ENCODE peak calls at places on chromosomes 1 and 21, in six cellular contexts. J, M, Y, R, H and O are unnamed samples.

GRCh38 chr1:174968750-174969244 is 30.9 kb upstream of the CACYBP start:
- DNase-seq in J (no peak), M (no peak), Y (peak), R (peak), H (no peak), O (peak)

GRCh38 chr1:8879348-8880067 is 1.0 kb upstream of the ENO1 start:
- DNase-seq in J (no peak), M (no peak), Y (peak), R (peak), H (no peak), O (no peak)

GRCh38 chr1:183090386-183091006 is 67.3 kb downstream of the LAMC1 start:
- DNase-seq in J (peak), M (no peak), Y (no peak), R (no peak), H (no peak), O (no peak)

GRCh38 chr1:214280386-214281029 is 451 bp upstream of the SMYD2 start:
- DNase-seq in J (peak), M (peak), Y (peak), R (peak), H (peak), O (no peak)

GRCh38 chr1:23657659-23658275 is 33.8 kb upstream of the RPL11 start:
- DNase-seq in J (peak), M (peak), Y (peak), R (peak), H (peak), O (peak)

GRCh38 chr1:63721531-63722189 is 52.2 kb upstream of the ROR1 start:
- DNase-seq in J (no peak), M (peak), Y (peak), R (no peak), H (no peak), O (no peak)

GRCh38 chr21:26138615-26139257 is 31.8 kb downstream of the APP start:
- DNase-seq in J (peak), M (no peak), Y (no peak), R (no peak), H (no peak), O (no peak)

GRCh38 chr1:234558186-234558836 is 51.7 kb downstream of the IRF2BP2 start:
- DNase-seq in J (no peak), M (no peak), Y (peak), R (no peak), H (no peak), O (no peak)

GRCh38 chr1:65423884-65424655 is 3.6 kb downstream of the LEPR start:
- DNase-seq in J (no peak), M (no peak), Y (peak), R (peak), H (no peak), O (peak)

GRCh38 chr1:224579526-224579925 is 36.6 kb upstream of the CNIH3 start:
- DNase-seq in J (no peak), M (no peak), Y (peak), R (peak), H (no peak), O (no peak)

GRCh38 chr1:31785947-31786290 is 21.8 kb upstream of the ADGRB2 start:
- DNase-seq in J (no peak), M (no peak), Y (no peak), R (no peak), H (no peak), O (no peak)

GRCh38 chr1:230072296-230072695 is 5.3 kb downstream of the GALNT2 start:
- DNase-seq in J (no peak), M (peak), Y (no peak), R (no peak), H (no peak), O (no peak)

GRCh38 chr21:25759573-25759972 is 24.8 kb downstream of the GABPA start:
- DNase-seq in J (no peak), M (no peak), Y (peak), R (no peak), H (no peak), O (no peak)

GRCh38 chr1:21927531-21928237 is 9.4 kb downstream of the HSPG2 start:
- DNase-seq in J (peak), M (peak), Y (no peak), R (no peak), H (no peak), O (no peak)

GRCh38 chr1:48917901-48918603 is 141.4 kb upstream of the BEND5 start:
- DNase-seq in J (no peak), M (no peak), Y (no peak), R (no peak), H (no peak), O (no peak)

GRCh38 chr1:168743001-168743400 is 14.0 kb upstream of the DPT start:
- DNase-seq in J (no peak), M (no peak), Y (no peak), R (no peak), H (no peak), O (no peak)

GRCh38 chr1:43605761-43606160 is 44.2 kb upstream of the KDM4A start:
- DNase-seq in J (no peak), M (no peak), Y (peak), R (no peak), H (no peak), O (no peak)

GRCh38 chr1:9842781-9843575 is 19.2 kb upstream of the CLSTN1 start:
- DNase-seq in J (peak), M (peak), Y (no peak), R (peak), H (no peak), O (no peak)

GRCh38 chr21:42097860-42098259 is 26.7 kb downstream of the UMODL1 start:
- DNase-seq in J (peak), M (peak), Y (peak), R (peak), H (no peak), O (peak)

GRCh38 chr1:30085814-30086770 is 637.3 kb downstream of the MATN1 start:
- DNase-seq in J (peak), M (peak), Y (peak), R (peak), H (peak), O (no peak)

GRCh38 chr1:206672844-206673758 is 11.6 kb upstream of the MAPKAPK2 start:
- DNase-seq in J (no peak), M (no peak), Y (peak), R (peak), H (no peak), O (no peak)

GRCh38 chr1:100989306-100990077 is 36.1 kb downstream of the DPH5 start:
- DNase-seq in J (no peak), M (no peak), Y (peak), R (peak), H (no peak), O (peak)

GRCh38 chr1:192805832-192806323 is 3.0 kb upstream of the RGS2 start:
- DNase-seq in J (no peak), M (no peak), Y (peak), R (peak), H (peak), O (peak)

GRCh38 chr1:107358611-107359342 is 217.9 kb downstream of the NTNG1 start:
- DNase-seq in J (no peak), M (no peak), Y (no peak), R (no peak), H (no peak), O (no peak)

GRCh38 chr1:41383094-41383852 is 22.0 kb downstream of the FOXO6 start:
- DNase-seq in J (no peak), M (no peak), Y (peak), R (peak), H (peak), O (no peak)

GRCh38 chr1:85463666-85464496 is 1.1 kb downstream of the DDAH1 start:
- DNase-seq in J (no peak), M (no peak), Y (no peak), R (peak), H (peak), O (no peak)

GRCh38 chr1:183218981-183219621 is 33.0 kb downstream of the LAMC2 start:
- DNase-seq in J (peak), M (peak), Y (no peak), R (peak), H (peak), O (no peak)

GRCh38 chr1:182348916-182349747 is 42.5 kb downstream of the GLUL start:
- DNase-seq in J (no peak), M (no peak), Y (no peak), R (no peak), H (no peak), O (no peak)

GRCh38 chr1:184223216-184223615 is 163.6 kb upstream of the C1orf21 start:
- DNase-seq in J (no peak), M (no peak), Y (no peak), R (no peak), H (no peak), O (no peak)
- H3K4me3 ChIP-seq in J (no peak), M (no peak), Y (no peak), R (no peak), H (no peak), O (peak)

DNA sequence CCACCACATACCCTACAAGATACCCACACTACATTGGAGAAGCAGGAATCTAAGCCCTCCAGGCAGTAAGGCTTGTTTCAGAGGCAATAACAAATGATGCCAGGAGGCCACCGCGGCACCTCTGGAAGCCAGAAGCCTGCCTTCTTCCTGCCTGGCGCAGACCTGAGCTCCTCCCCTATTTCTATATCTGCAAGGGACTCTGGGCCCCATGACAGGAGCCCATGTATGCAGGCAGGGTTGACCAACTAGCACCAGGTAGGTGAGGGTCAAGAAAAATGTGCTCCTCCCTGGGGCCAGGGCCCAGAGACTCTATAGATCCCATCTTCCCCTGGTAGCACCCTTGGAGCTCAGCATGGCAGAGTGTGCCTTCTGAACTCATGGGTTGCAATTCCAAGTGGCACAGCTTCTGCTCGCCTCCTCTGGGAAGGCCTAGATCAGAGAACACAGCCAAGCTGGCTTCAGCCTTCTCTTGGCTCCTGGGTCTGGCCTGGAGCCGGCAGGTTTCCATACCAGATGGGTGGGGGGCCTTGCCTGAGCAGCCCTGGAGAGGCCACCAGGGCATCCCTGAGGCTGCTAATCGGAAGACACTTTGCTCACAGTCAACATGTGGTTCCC is 85.1 kb downstream of the STUM start:
- DNase-seq in J (no peak), M (no peak), Y (no peak), R (no peak), H (no peak), O (no peak)
- TF ChIP-seq CTCF in J (no peak), M (no peak), Y (no peak), R (no peak), H (no peak), O (no peak)

GRCh38 chr1:2523891-2524609 is 2.3 kb downstream of the PANK4 start:
- DNase-seq in J (peak), M (no peak), Y (no peak), R (no peak), H (no peak), O (no peak)
- H3K4me3 ChIP-seq in J (peak), M (peak), Y (no peak), R (no peak), H (no peak), O (no peak)

GRCh38 chr21:39336457-39337008 is 12.4 kb downstream of the HMGN1 start:
- DNase-seq in J (no peak), M (no peak), Y (no peak), R (no peak), H (no peak), O (no peak)
- TF ChIP-seq CTCF in J (no peak), M (no peak), Y (no peak), R (no peak), H (no peak), O (no peak)

GRCh38 chr1:1538334-1538733 is 2.1 kb downstream of the TMEM240 start:
- DNase-seq in J (no peak), M (no peak), Y (no peak), R (no peak), H (no peak), O (no peak)
- H3K4me3 ChIP-seq in J (no peak), M (no peak), Y (no peak), R (no peak), H (no peak), O (peak)

GRCh38 chr1:98048234-98048633 is 127.4 kb upstream of the DPYD start:
- DNase-seq in J (peak), M (peak), Y (peak), R (peak), H (peak), O (peak)
- TF ChIP-seq CTCF in J (no peak), M (no peak), Y (peak), R (no peak), H (no peak), O (no peak)

GRCh38 chr21:45456014-45456835 is 51.3 kb downstream of the COL18A1 start:
- DNase-seq in J (no peak), M (no peak), Y (no peak), R (no peak), H (no peak), O (no peak)
- H3K4me3 ChIP-seq in J (peak), M (peak), Y (no peak), R (no peak), H (no peak), O (peak)